ENCODE peak calls at places on chromosomes 4 and X, in seven cellular contexts. K is keratinocyte, L is lower leg skin, F is ovary, N is brain microvascular endothelial cell, C is sigmoid colon, V is astrocyte of the cerebellum. R is an unnamed sample.

GRCh38 chr4:105966046-105966445 is 70.8 kb downstream of the NPNT start:
- DNase-seq in N (peak), L (no peak), K (peak), V (peak), F (no peak), C (no peak), R (peak)

GRCh38 chr4:8097721-8098345 is 60.8 kb downstream of the ABLIM2 start:
- DNase-seq in L (no peak), K (no peak), F (no peak), N (no peak), V (no peak), C (no peak), R (no peak)

GRCh38 chrX:7163146-7163677 is 15.3 kb upstream of the PUDP start:
- DNase-seq in F (no peak), L (no peak), K (no peak), N (no peak), V (no peak), C (no peak), R (no peak)

GRCh38 chr4:29581469-29581868 is 1138.7 kb upstream of the PCDH7 start:
- DNase-seq in C (peak), N (no peak), F (no peak), V (peak), L (no peak), K (no peak), R (no peak)

GRCh38 chrX:69024287-69024686 is 141.0 kb downstream of the PJA1 start:
- DNase-seq in F (peak), K (no peak), C (no peak), L (no peak), N (no peak), V (no peak), R (no peak)

GRCh38 chr4:26893491-26893890 is 32.9 kb downstream of the STIM2 start:
- DNase-seq in L (no peak), N (no peak), F (no peak), K (no peak), C (no peak), V (no peak), R (no peak)

GRCh38 chr4:54392459-54392858 is 163.4 kb downstream of the PDGFRA start:
- DNase-seq in C (no peak), K (no peak), L (no peak), V (no peak), N (no peak), F (no peak), R (no peak)

GRCh38 chrX:137031517-137032377 is 2.0 kb downstream of the GPR101 start:
- DNase-seq in C (no peak), K (no peak), V (no peak), F (no peak), N (peak), L (no peak), R (peak)

GRCh38 chrX:69607616-69608015 is 8.3 kb upstream of the EDA start:
- DNase-seq in K (no peak), F (no peak), N (no peak), V (no peak), C (no peak), L (no peak), R (no peak)

GRCh38 chr4:139774759-139775487 is 109.3 kb downstream of the MGST2 start:
- DNase-seq in F (no peak), K (no peak), V (no peak), C (no peak), L (no peak), N (no peak), R (no peak)

GRCh38 chrX:22163306-22163705 is 109.4 kb upstream of the CBLL2 start:
- DNase-seq in C (no peak), K (no peak), L (no peak), V (no peak), F (no peak), N (no peak), R (no peak)

GRCh38 chr4:140163029-140163810 is 9.2 kb upstream of the MAML3 start:
- DNase-seq in L (no peak), K (no peak), F (peak), C (no peak), V (no peak), N (peak), R (peak)

GRCh38 chr4:155566241-155566823 is 100.3 kb upstream of the GUCY1A1 start:
- DNase-seq in L (no peak), K (no peak), C (no peak), F (no peak), N (no peak), V (no peak), R (no peak)

GRCh38 chr4:13922459-13922858 is 294.9 kb upstream of the BOD1L1 start:
- DNase-seq in C (no peak), V (no peak), L (no peak), N (no peak), F (no peak), K (no peak), R (no peak)

GRCh38 chrX:32530802-32531403 is 680.4 kb downstream of the DMD start:
- DNase-seq in C (no peak), K (no peak), F (peak), N (peak), L (no peak), V (peak), R (no peak)

GRCh38 chrX:148601034-148601433 is 100.6 kb downstream of the AFF2 start:
- DNase-seq in L (no peak), C (no peak), F (no peak), N (no peak), K (no peak), V (peak), R (no peak)

GRCh38 chr4:40579983-40580382 is 49.7 kb downstream of the RBM47 start:
- DNase-seq in N (no peak), K (peak), C (no peak), V (peak), L (no peak), F (no peak), R (no peak)

GRCh38 chrX:77003956-77004355 is 443.2 kb upstream of the FGF16 start:
- DNase-seq in K (no peak), F (no peak), N (no peak), L (no peak), V (peak), C (no peak), R (no peak)

GRCh38 chr4:77582151-77582550 is 23.5 kb upstream of the CXCL13 start:
- DNase-seq in K (no peak), F (no peak), L (no peak), N (no peak), V (no peak), C (no peak), R (no peak)

DNA sequence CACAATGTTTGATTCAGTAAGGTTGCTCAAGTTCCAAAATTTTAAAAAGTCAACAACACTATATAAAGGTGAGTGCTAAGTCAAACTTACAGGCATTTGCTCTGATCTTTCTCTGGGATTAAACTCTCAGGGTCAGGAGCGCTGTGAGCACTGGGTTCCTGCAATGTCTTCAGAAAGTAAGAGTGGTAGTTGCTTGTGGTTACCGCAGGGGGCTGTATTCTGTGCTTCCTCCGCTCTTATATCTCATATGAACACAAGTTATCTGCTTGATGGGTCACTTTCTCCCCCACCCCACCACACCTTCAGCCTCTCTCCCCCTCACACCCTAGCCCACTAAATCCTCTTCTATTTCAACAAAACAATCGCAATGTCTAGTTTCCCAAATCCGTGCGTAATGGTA is 116.4 kb upstream of the IGSF1 start:
- DNase-seq in V (no peak), L (no peak), F (no peak), N (no peak), K (no peak), C (no peak), R (no peak)
- TF ChIP-seq CTCF in V (no peak), L (no peak), F (no peak), N (no peak), K (no peak), C (no peak), R (no peak)

GRCh38 chrX:102715967-102716366 is 3.7 kb downstream of the GPRASP2 start:
- DNase-seq in C (no peak), V (no peak), K (no peak), N (no peak), L (no peak), F (no peak), R (no peak)

GRCh38 chrX:102714994-102715393 is 2.7 kb downstream of the GPRASP2 start:
- DNase-seq in V (no peak), K (no peak), F (no peak), L (no peak), N (no peak), C (no peak), R (no peak)

GRCh38 chrX:102723456-102723855 is 2.9 kb downstream of the GPRASP3 start:
- DNase-seq in F (no peak), L (no peak), K (no peak), C (no peak), N (no peak), V (no peak), R (no peak)

GRCh38 chrX:102720237-102721168 is at the start of gene GPRASP3:
- DNase-seq in L (peak), F (peak), C (peak), V (no peak), K (peak), N (peak), R (no peak)
- H3K4me3 ChIP-seq in L (no peak), F (peak), C (peak), V (peak), K (peak), N (peak), R (peak)

GRCh38 chr4:174156239-174156826 is 127.1 kb downstream of the FBXO8 start:
- DNase-seq in V (peak), K (no peak), C (no peak), L (no peak), F (no peak), N (peak), R (peak)
- TF ChIP-seq CTCF in V (peak), K (peak), C (peak), L (no peak), F (peak), N (peak), R (peak)

GRCh38 chr4:1041147-1041935 is 29.9 kb downstream of the FGFRL1 start:
- DNase-seq in C (no peak), L (no peak), K (no peak), N (peak), F (peak), V (peak), R (no peak)
- H3K4me3 ChIP-seq in C (no peak), L (no peak), K (peak), N (peak), F (no peak), V (no peak), R (no peak)

R was measured in HFF-Myc.